ENCODE peak calls at places on chromosomes 6 and 20, in seven cellular contexts. One of them, this sample, is unnamed.

GRCh38 chr6:235763-236360 is 56.4 kb upstream of the DUSP22 start:
- DNase-seq in T-helper 9 cell: no peak
- DNase-seq in germinal center: no peak
- DNase-seq in fibroblast of the aortic adventitia: peak
- DNase-seq in OCI-LY7: peak
- DNase-seq in activated CD8-positive, alpha-beta memory T cell treated with anti-CD3 and anti-CD28 coated beads for 1 hour: no peak
- DNase-seq in stimulated activated CD4-positive, alpha-beta T cell treated with anti-CD3 and anti-CD28 coated beads, Interleukin-15, amount 100 ng/mL, for 1 hour: no peak
- DNase-seq in this sample: no peak

GRCh38 chr20:63955846-63956663 is at the start of gene UCKL1:
- DNase-seq in T-helper 9 cell: peak
- DNase-seq in germinal center: peak
- DNase-seq in fibroblast of the aortic adventitia: peak
- DNase-seq in OCI-LY7: peak
- DNase-seq in activated CD8-positive, alpha-beta memory T cell treated with anti-CD3 and anti-CD28 coated beads for 1 hour: peak
- DNase-seq in stimulated activated CD4-positive, alpha-beta T cell treated with anti-CD3 and anti-CD28 coated beads, Interleukin-15, amount 100 ng/mL, for 1 hour: peak
- DNase-seq in this sample: peak

GRCh38 chr6:131787079-131787478 is 20.7 kb upstream of the ENPP1 start:
- DNase-seq in T-helper 9 cell: no peak
- DNase-seq in germinal center: no peak
- DNase-seq in fibroblast of the aortic adventitia: no peak
- DNase-seq in OCI-LY7: no peak
- DNase-seq in activated CD8-positive, alpha-beta memory T cell treated with anti-CD3 and anti-CD28 coated beads for 1 hour: no peak
- DNase-seq in stimulated activated CD4-positive, alpha-beta T cell treated with anti-CD3 and anti-CD28 coated beads, Interleukin-15, amount 100 ng/mL, for 1 hour: no peak
- DNase-seq in this sample: no peak

GRCh38 chr6:130841128-130841728 is 14.0 kb downstream of the SMLR1 start:
- DNase-seq in T-helper 9 cell: no peak
- DNase-seq in germinal center: no peak
- DNase-seq in fibroblast of the aortic adventitia: peak
- DNase-seq in OCI-LY7: no peak
- DNase-seq in activated CD8-positive, alpha-beta memory T cell treated with anti-CD3 and anti-CD28 coated beads for 1 hour: no peak
- DNase-seq in stimulated activated CD4-positive, alpha-beta T cell treated with anti-CD3 and anti-CD28 coated beads, Interleukin-15, amount 100 ng/mL, for 1 hour: no peak
- DNase-seq in this sample: no peak

GRCh38 chr20:46572790-46573189 is 22.3 kb upstream of the OCSTAMP start:
- DNase-seq in T-helper 9 cell: no peak
- DNase-seq in germinal center: no peak
- DNase-seq in fibroblast of the aortic adventitia: no peak
- DNase-seq in OCI-LY7: no peak
- DNase-seq in activated CD8-positive, alpha-beta memory T cell treated with anti-CD3 and anti-CD28 coated beads for 1 hour: no peak
- DNase-seq in stimulated activated CD4-positive, alpha-beta T cell treated with anti-CD3 and anti-CD28 coated beads, Interleukin-15, amount 100 ng/mL, for 1 hour: no peak
- DNase-seq in this sample: no peak

GRCh38 chr6:104522533-104522932 is 337.2 kb downstream of the HACE1 start:
- DNase-seq in T-helper 9 cell: no peak
- DNase-seq in germinal center: no peak
- DNase-seq in fibroblast of the aortic adventitia: no peak
- DNase-seq in OCI-LY7: no peak
- DNase-seq in activated CD8-positive, alpha-beta memory T cell treated with anti-CD3 and anti-CD28 coated beads for 1 hour: no peak
- DNase-seq in stimulated activated CD4-positive, alpha-beta T cell treated with anti-CD3 and anti-CD28 coated beads, Interleukin-15, amount 100 ng/mL, for 1 hour: no peak
- DNase-seq in this sample: no peak

GRCh38 chr6:107369493-107369892 is 89.9 kb downstream of the PDSS2 start:
- DNase-seq in T-helper 9 cell: no peak
- DNase-seq in germinal center: no peak
- DNase-seq in fibroblast of the aortic adventitia: no peak
- DNase-seq in OCI-LY7: no peak
- DNase-seq in activated CD8-positive, alpha-beta memory T cell treated with anti-CD3 and anti-CD28 coated beads for 1 hour: no peak
- DNase-seq in stimulated activated CD4-positive, alpha-beta T cell treated with anti-CD3 and anti-CD28 coated beads, Interleukin-15, amount 100 ng/mL, for 1 hour: no peak
- DNase-seq in this sample: no peak

GRCh38 chr6:43274916-43275597 is 23.0 kb upstream of the SLC22A7 start:
- DNase-seq in T-helper 9 cell: peak
- DNase-seq in germinal center: peak
- DNase-seq in fibroblast of the aortic adventitia: no peak
- DNase-seq in OCI-LY7: no peak
- DNase-seq in activated CD8-positive, alpha-beta memory T cell treated with anti-CD3 and anti-CD28 coated beads for 1 hour: no peak
- DNase-seq in stimulated activated CD4-positive, alpha-beta T cell treated with anti-CD3 and anti-CD28 coated beads, Interleukin-15, amount 100 ng/mL, for 1 hour: no peak
- DNase-seq in this sample: no peak

GRCh38 chr6:151196571-151196970 is 43.2 kb upstream of the AKAP12 start:
- DNase-seq in T-helper 9 cell: no peak
- DNase-seq in germinal center: no peak
- DNase-seq in fibroblast of the aortic adventitia: peak
- DNase-seq in OCI-LY7: no peak
- DNase-seq in activated CD8-positive, alpha-beta memory T cell treated with anti-CD3 and anti-CD28 coated beads for 1 hour: no peak
- DNase-seq in stimulated activated CD4-positive, alpha-beta T cell treated with anti-CD3 and anti-CD28 coated beads, Interleukin-15, amount 100 ng/mL, for 1 hour: no peak
- DNase-seq in this sample: no peak

GRCh38 chr6:138403324-138403800 is 661 bp upstream of the HEBP2 start:
- DNase-seq in T-helper 9 cell: no peak
- DNase-seq in germinal center: peak
- DNase-seq in fibroblast of the aortic adventitia: no peak
- DNase-seq in OCI-LY7: peak
- DNase-seq in activated CD8-positive, alpha-beta memory T cell treated with anti-CD3 and anti-CD28 coated beads for 1 hour: no peak
- DNase-seq in stimulated activated CD4-positive, alpha-beta T cell treated with anti-CD3 and anti-CD28 coated beads, Interleukin-15, amount 100 ng/mL, for 1 hour: no peak
- DNase-seq in this sample: peak

GRCh38 chr6:33426590-33427563 is 7.0 kb downstream of the SYNGAP1 start:
- DNase-seq in T-helper 9 cell: peak
- DNase-seq in germinal center: peak
- DNase-seq in fibroblast of the aortic adventitia: no peak
- DNase-seq in OCI-LY7: peak
- DNase-seq in activated CD8-positive, alpha-beta memory T cell treated with anti-CD3 and anti-CD28 coated beads for 1 hour: no peak
- DNase-seq in stimulated activated CD4-positive, alpha-beta T cell treated with anti-CD3 and anti-CD28 coated beads, Interleukin-15, amount 100 ng/mL, for 1 hour: no peak
- DNase-seq in this sample: no peak

GRCh38 chr6:16555550-16555949 is 205.7 kb downstream of the ATXN1 start:
- DNase-seq in T-helper 9 cell: no peak
- DNase-seq in germinal center: no peak
- DNase-seq in fibroblast of the aortic adventitia: no peak
- DNase-seq in OCI-LY7: no peak
- DNase-seq in activated CD8-positive, alpha-beta memory T cell treated with anti-CD3 and anti-CD28 coated beads for 1 hour: no peak
- DNase-seq in stimulated activated CD4-positive, alpha-beta T cell treated with anti-CD3 and anti-CD28 coated beads, Interleukin-15, amount 100 ng/mL, for 1 hour: no peak
- DNase-seq in this sample: no peak

GRCh38 chr20:16599257-16599656 is 26.0 kb upstream of the KIF16B start:
- DNase-seq in T-helper 9 cell: no peak
- DNase-seq in germinal center: no peak
- DNase-seq in fibroblast of the aortic adventitia: no peak
- DNase-seq in OCI-LY7: no peak
- DNase-seq in activated CD8-positive, alpha-beta memory T cell treated with anti-CD3 and anti-CD28 coated beads for 1 hour: no peak
- DNase-seq in stimulated activated CD4-positive, alpha-beta T cell treated with anti-CD3 and anti-CD28 coated beads, Interleukin-15, amount 100 ng/mL, for 1 hour: no peak
- DNase-seq in this sample: no peak

GRCh38 chr6:43798688-43799444 is 28.9 kb downstream of the VEGFA start:
- DNase-seq in T-helper 9 cell: no peak
- DNase-seq in germinal center: no peak
- DNase-seq in fibroblast of the aortic adventitia: peak
- DNase-seq in OCI-LY7: no peak
- DNase-seq in activated CD8-positive, alpha-beta memory T cell treated with anti-CD3 and anti-CD28 coated beads for 1 hour: no peak
- DNase-seq in stimulated activated CD4-positive, alpha-beta T cell treated with anti-CD3 and anti-CD28 coated beads, Interleukin-15, amount 100 ng/mL, for 1 hour: no peak
- DNase-seq in this sample: peak

GRCh38 chr20:43739148-43739749 is 12.4 kb upstream of the GTSF1L start:
- DNase-seq in T-helper 9 cell: no peak
- DNase-seq in germinal center: no peak
- DNase-seq in fibroblast of the aortic adventitia: no peak
- DNase-seq in OCI-LY7: no peak
- DNase-seq in activated CD8-positive, alpha-beta memory T cell treated with anti-CD3 and anti-CD28 coated beads for 1 hour: no peak
- DNase-seq in stimulated activated CD4-positive, alpha-beta T cell treated with anti-CD3 and anti-CD28 coated beads, Interleukin-15, amount 100 ng/mL, for 1 hour: no peak
- DNase-seq in this sample: no peak

GRCh38 chr6:136753624-136754023 is 38.7 kb downstream of the MAP3K5 start:
- DNase-seq in T-helper 9 cell: peak
- DNase-seq in germinal center: no peak
- DNase-seq in fibroblast of the aortic adventitia: no peak
- DNase-seq in OCI-LY7: no peak
- DNase-seq in activated CD8-positive, alpha-beta memory T cell treated with anti-CD3 and anti-CD28 coated beads for 1 hour: peak
- DNase-seq in stimulated activated CD4-positive, alpha-beta T cell treated with anti-CD3 and anti-CD28 coated beads, Interleukin-15, amount 100 ng/mL, for 1 hour: peak
- DNase-seq in this sample: no peak

GRCh38 chr6:88177961-88178464 is 11.9 kb upstream of the CNR1 start:
- DNase-seq in T-helper 9 cell: no peak
- DNase-seq in germinal center: peak
- DNase-seq in fibroblast of the aortic adventitia: no peak
- DNase-seq in OCI-LY7: peak
- DNase-seq in activated CD8-positive, alpha-beta memory T cell treated with anti-CD3 and anti-CD28 coated beads for 1 hour: no peak
- DNase-seq in stimulated activated CD4-positive, alpha-beta T cell treated with anti-CD3 and anti-CD28 coated beads, Interleukin-15, amount 100 ng/mL, for 1 hour: no peak
- DNase-seq in this sample: no peak

GRCh38 chr6:119348308-119349040 is 1.1 kb downstream of the MAN1A1 start:
- DNase-seq in T-helper 9 cell: peak
- DNase-seq in germinal center: peak
- DNase-seq in fibroblast of the aortic adventitia: peak
- DNase-seq in OCI-LY7: peak
- DNase-seq in activated CD8-positive, alpha-beta memory T cell treated with anti-CD3 and anti-CD28 coated beads for 1 hour: no peak
- DNase-seq in stimulated activated CD4-positive, alpha-beta T cell treated with anti-CD3 and anti-CD28 coated beads, Interleukin-15, amount 100 ng/mL, for 1 hour: peak
- DNase-seq in this sample: no peak

GRCh38 chr20:8646716-8647115 is 422.2 kb upstream of the PLCB4 start:
- DNase-seq in T-helper 9 cell: no peak
- DNase-seq in germinal center: no peak
- DNase-seq in fibroblast of the aortic adventitia: peak
- DNase-seq in OCI-LY7: no peak
- DNase-seq in activated CD8-positive, alpha-beta memory T cell treated with anti-CD3 and anti-CD28 coated beads for 1 hour: no peak
- DNase-seq in stimulated activated CD4-positive, alpha-beta T cell treated with anti-CD3 and anti-CD28 coated beads, Interleukin-15, amount 100 ng/mL, for 1 hour: no peak
- DNase-seq in this sample: no peak

GRCh38 chr20:1364106-1364505 is 28.7 kb downstream of the FKBP1A start:
- DNase-seq in T-helper 9 cell: no peak
- DNase-seq in germinal center: no peak
- DNase-seq in fibroblast of the aortic adventitia: no peak
- DNase-seq in OCI-LY7: no peak
- DNase-seq in activated CD8-positive, alpha-beta memory T cell treated with anti-CD3 and anti-CD28 coated beads for 1 hour: no peak
- DNase-seq in stimulated activated CD4-positive, alpha-beta T cell treated with anti-CD3 and anti-CD28 coated beads, Interleukin-15, amount 100 ng/mL, for 1 hour: no peak
- DNase-seq in this sample: no peak

GRCh38 chr6:71468841-71469750 is 180.5 kb downstream of the OGFRL1 start:
- DNase-seq in T-helper 9 cell: no peak
- DNase-seq in germinal center: no peak
- DNase-seq in fibroblast of the aortic adventitia: peak
- DNase-seq in OCI-LY7: no peak
- DNase-seq in activated CD8-positive, alpha-beta memory T cell treated with anti-CD3 and anti-CD28 coated beads for 1 hour: no peak
- DNase-seq in stimulated activated CD4-positive, alpha-beta T cell treated with anti-CD3 and anti-CD28 coated beads, Interleukin-15, amount 100 ng/mL, for 1 hour: no peak
- DNase-seq in this sample: no peak

GRCh38 chr6:163554663-163555062 is 140.1 kb downstream of the QKI start:
- DNase-seq in T-helper 9 cell: peak
- DNase-seq in germinal center: peak
- DNase-seq in fibroblast of the aortic adventitia: peak
- DNase-seq in OCI-LY7: peak
- DNase-seq in activated CD8-positive, alpha-beta memory T cell treated with anti-CD3 and anti-CD28 coated beads for 1 hour: peak
- DNase-seq in stimulated activated CD4-positive, alpha-beta T cell treated with anti-CD3 and anti-CD28 coated beads, Interleukin-15, amount 100 ng/mL, for 1 hour: peak
- DNase-seq in this sample: peak

GRCh38 chr6:1596088-1596852 is 13.4 kb upstream of the FOXC1 start:
- DNase-seq in T-helper 9 cell: peak
- DNase-seq in germinal center: peak
- DNase-seq in fibroblast of the aortic adventitia: peak
- DNase-seq in OCI-LY7: peak
- DNase-seq in activated CD8-positive, alpha-beta memory T cell treated with anti-CD3 and anti-CD28 coated beads for 1 hour: no peak
- DNase-seq in stimulated activated CD4-positive, alpha-beta T cell treated with anti-CD3 and anti-CD28 coated beads, Interleukin-15, amount 100 ng/mL, for 1 hour: peak
- DNase-seq in this sample: peak

GRCh38 chr20:58695084-58695722 is 2.6 kb downstream of the NPEPL1 start:
- DNase-seq in T-helper 9 cell: no peak
- DNase-seq in germinal center: no peak
- DNase-seq in fibroblast of the aortic adventitia: no peak
- DNase-seq in OCI-LY7: no peak
- DNase-seq in activated CD8-positive, alpha-beta memory T cell treated with anti-CD3 and anti-CD28 coated beads for 1 hour: no peak
- DNase-seq in stimulated activated CD4-positive, alpha-beta T cell treated with anti-CD3 and anti-CD28 coated beads, Interleukin-15, amount 100 ng/mL, for 1 hour: no peak
- DNase-seq in this sample: no peak

GRCh38 chr6:8060346-8060745 is 3.8 kb downstream of the BLOC1S5 start:
- DNase-seq in T-helper 9 cell: no peak
- DNase-seq in germinal center: no peak
- DNase-seq in fibroblast of the aortic adventitia: no peak
- DNase-seq in OCI-LY7: no peak
- DNase-seq in activated CD8-positive, alpha-beta memory T cell treated with anti-CD3 and anti-CD28 coated beads for 1 hour: no peak
- DNase-seq in stimulated activated CD4-positive, alpha-beta T cell treated with anti-CD3 and anti-CD28 coated beads, Interleukin-15, amount 100 ng/mL, for 1 hour: no peak
- DNase-seq in this sample: no peak

GRCh38 chr20:35792740-35793139 is 20.9 kb downstream of the PHF20 start:
- DNase-seq in T-helper 9 cell: no peak
- DNase-seq in germinal center: no peak
- DNase-seq in fibroblast of the aortic adventitia: no peak
- DNase-seq in OCI-LY7: no peak
- DNase-seq in activated CD8-positive, alpha-beta memory T cell treated with anti-CD3 and anti-CD28 coated beads for 1 hour: no peak
- DNase-seq in stimulated activated CD4-positive, alpha-beta T cell treated with anti-CD3 and anti-CD28 coated beads, Interleukin-15, amount 100 ng/mL, for 1 hour: no peak
- DNase-seq in this sample: no peak

GRCh38 chr6:135833806-135834205 is 17.7 kb upstream of the PDE7B start:
- DNase-seq in T-helper 9 cell: no peak
- DNase-seq in germinal center: no peak
- DNase-seq in fibroblast of the aortic adventitia: no peak
- DNase-seq in OCI-LY7: no peak
- DNase-seq in activated CD8-positive, alpha-beta memory T cell treated with anti-CD3 and anti-CD28 coated beads for 1 hour: no peak
- DNase-seq in stimulated activated CD4-positive, alpha-beta T cell treated with anti-CD3 and anti-CD28 coated beads, Interleukin-15, amount 100 ng/mL, for 1 hour: no peak
- DNase-seq in this sample: no peak

GRCh38 chr6:11654876-11655275 is 117.3 kb downstream of the TMEM170B start:
- DNase-seq in T-helper 9 cell: no peak
- DNase-seq in germinal center: no peak
- DNase-seq in fibroblast of the aortic adventitia: peak
- DNase-seq in OCI-LY7: no peak
- DNase-seq in activated CD8-positive, alpha-beta memory T cell treated with anti-CD3 and anti-CD28 coated beads for 1 hour: no peak
- DNase-seq in stimulated activated CD4-positive, alpha-beta T cell treated with anti-CD3 and anti-CD28 coated beads, Interleukin-15, amount 100 ng/mL, for 1 hour: no peak
- DNase-seq in this sample: no peak

GRCh38 chr6:43803783-43804549 is 34.0 kb downstream of the VEGFA start:
- DNase-seq in T-helper 9 cell: no peak
- DNase-seq in germinal center: no peak
- DNase-seq in fibroblast of the aortic adventitia: peak
- DNase-seq in OCI-LY7: no peak
- DNase-seq in activated CD8-positive, alpha-beta memory T cell treated with anti-CD3 and anti-CD28 coated beads for 1 hour: no peak
- DNase-seq in stimulated activated CD4-positive, alpha-beta T cell treated with anti-CD3 and anti-CD28 coated beads, Interleukin-15, amount 100 ng/mL, for 1 hour: no peak
- DNase-seq in this sample: no peak

GRCh38 chr6:75418233-75418632 is 75.4 kb downstream of the FILIP1 start:
- DNase-seq in T-helper 9 cell: no peak
- DNase-seq in germinal center: no peak
- DNase-seq in fibroblast of the aortic adventitia: no peak
- DNase-seq in OCI-LY7: no peak
- DNase-seq in activated CD8-positive, alpha-beta memory T cell treated with anti-CD3 and anti-CD28 coated beads for 1 hour: no peak
- DNase-seq in stimulated activated CD4-positive, alpha-beta T cell treated with anti-CD3 and anti-CD28 coated beads, Interleukin-15, amount 100 ng/mL, for 1 hour: no peak
- DNase-seq in this sample: no peak

GRCh38 chr6:144885817-144886216 is 600.7 kb downstream of the UTRN start:
- DNase-seq in T-helper 9 cell: no peak
- DNase-seq in germinal center: no peak
- DNase-seq in fibroblast of the aortic adventitia: no peak
- DNase-seq in OCI-LY7: no peak
- DNase-seq in activated CD8-positive, alpha-beta memory T cell treated with anti-CD3 and anti-CD28 coated beads for 1 hour: no peak
- DNase-seq in stimulated activated CD4-positive, alpha-beta T cell treated with anti-CD3 and anti-CD28 coated beads, Interleukin-15, amount 100 ng/mL, for 1 hour: no peak
- DNase-seq in this sample: no peak

GRCh38 chr6:139457482-139457881 is 83.0 kb upstream of the CITED2 start:
- DNase-seq in T-helper 9 cell: no peak
- DNase-seq in germinal center: no peak
- DNase-seq in fibroblast of the aortic adventitia: no peak
- DNase-seq in OCI-LY7: no peak
- DNase-seq in activated CD8-positive, alpha-beta memory T cell treated with anti-CD3 and anti-CD28 coated beads for 1 hour: no peak
- DNase-seq in stimulated activated CD4-positive, alpha-beta T cell treated with anti-CD3 and anti-CD28 coated beads, Interleukin-15, amount 100 ng/mL, for 1 hour: no peak
- DNase-seq in this sample: no peak